ENCODE peak calls at places on chromosomes 4 and X, in nine cellular contexts. N, T, K, R, G, Y, L, O and Q are unnamed samples.

GRCh38 chr4:13244342-13244905 is 239.7 kb downstream of the RAB28 start:
- DNase-seq in K (no peak), Y (no peak), O (no peak), T (no peak), L (no peak), G (no peak), R (no peak), N (no peak), Q (no peak)

GRCh38 chrX:132184871-132185270 is 34.4 kb downstream of the RAP2C start:
- DNase-seq in K (no peak), R (no peak), L (no peak), O (no peak), T (no peak), Y (no peak), G (peak), N (no peak), Q (no peak)

GRCh38 chrX:122026665-122027064 is 979.3 kb downstream of the GLUD2 start:
- DNase-seq in N (no peak), G (no peak), T (no peak), L (no peak), O (no peak), K (no peak), R (no peak), Y (no peak), Q (no peak)

GRCh38 chrX:150200820-150201287 is 162.3 kb upstream of the MAMLD1 start:
- DNase-seq in K (peak), Y (peak), O (peak), N (no peak), L (peak), T (peak), R (peak), G (peak), Q (peak)

GRCh38 chrX:133544105-133544504 is 128.8 kb upstream of the GPC4 start:
- DNase-seq in G (peak), O (peak), Y (no peak), R (no peak), T (no peak), N (no peak), L (no peak), K (no peak), Q (peak)

GRCh38 chrX:70470850-70471289 is 26.2 kb downstream of the DLG3 start:
- DNase-seq in T (no peak), R (no peak), O (no peak), K (no peak), Y (no peak), G (peak), L (no peak), N (no peak), Q (no peak)

GRCh38 chr4:16449381-16449780 is 223.1 kb upstream of the TAPT1 start:
- DNase-seq in O (no peak), R (no peak), N (no peak), G (no peak), K (no peak), L (no peak), T (no peak), Y (no peak), Q (no peak)

GRCh38 chrX:130139474-130140201 is 26.0 kb downstream of the AIFM1 start:
- DNase-seq in R (no peak), K (no peak), T (no peak), G (no peak), Y (no peak), L (no peak), N (no peak), O (no peak), Q (no peak)

GRCh38 chrX:134251241-134251640 is 14.3 kb downstream of the CCDC160 start:
- DNase-seq in R (no peak), N (no peak), K (no peak), Y (no peak), L (no peak), T (no peak), G (no peak), O (no peak), Q (no peak)

GRCh38 chr4:110510955-110511544 is 35.1 kb downstream of the ENPEP start:
- DNase-seq in L (peak), O (peak), G (peak), T (no peak), K (peak), Y (no peak), N (no peak), R (no peak), Q (peak)

GRCh38 chrX:2397229-2397628 is 103.5 kb downstream of the DHRSX start:
- DNase-seq in O (no peak), T (no peak), L (peak), K (no peak), Y (no peak), R (no peak), G (no peak), N (no peak), Q (no peak)
- H3K27ac ChIP-seq in O (peak), T (no peak), L (no peak), K (no peak), Y (no peak), R (no peak), G (no peak), N (no peak), Q (no peak)

GRCh38 chr4:155539746-155540145 is 126.9 kb upstream of the GUCY1A1 start:
- DNase-seq in K (no peak), Y (no peak), L (no peak), N (no peak), R (no peak), O (no peak), T (no peak), G (peak), Q (no peak)

GRCh38 chr4:155532373-155532772 is 134.3 kb upstream of the GUCY1A1 start:
- DNase-seq in G (no peak), O (no peak), L (no peak), N (no peak), K (no peak), R (no peak), T (no peak), Y (no peak), Q (no peak)

GRCh38 chr4:155530857-155531256 is 135.8 kb upstream of the GUCY1A1 start:
- DNase-seq in L (no peak), O (no peak), K (no peak), G (peak), T (no peak), R (no peak), Y (no peak), N (no peak), Q (no peak)

GRCh38 chr4:155540698-155541097 is 126.0 kb upstream of the GUCY1A1 start:
- DNase-seq in L (no peak), K (no peak), N (no peak), R (no peak), Y (no peak), O (no peak), T (no peak), G (no peak), Q (no peak)

DNA sequence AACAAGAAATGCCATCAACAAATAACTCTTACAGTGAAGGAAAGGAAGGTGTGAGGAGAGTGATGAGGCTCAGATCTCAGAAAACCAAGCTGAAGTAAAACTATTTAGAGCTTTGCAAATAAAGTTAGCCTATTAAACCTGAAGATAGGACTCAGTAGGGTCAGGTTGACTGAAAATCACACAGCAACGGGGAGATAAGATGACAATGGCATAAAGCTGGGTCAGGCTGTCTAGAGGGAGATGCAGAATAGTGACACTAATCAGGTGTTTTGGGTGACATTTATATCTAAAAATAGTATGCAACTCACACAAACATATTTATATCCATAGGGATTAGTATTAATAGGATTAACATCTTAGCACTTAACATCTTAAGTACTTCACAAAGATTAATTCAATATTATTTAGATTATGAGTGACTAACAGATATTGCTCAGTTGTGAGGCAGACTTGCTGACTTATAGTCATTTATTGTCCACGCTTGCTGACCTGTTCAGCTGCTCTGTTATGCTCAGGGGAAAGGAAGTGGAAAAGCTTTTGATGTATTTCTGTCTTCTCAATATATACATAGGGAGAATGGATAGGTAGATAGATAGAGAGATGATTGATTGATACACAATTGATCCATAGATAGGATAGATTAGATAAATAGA is 130.7 kb upstream of the GUCY1A1 start:
- DNase-seq in K (no peak), T (no peak), R (no peak), O (no peak), Y (no peak), G (no peak), L (peak), N (no peak), Q (no peak)
- H3K27ac ChIP-seq in K (no peak), T (no peak), R (no peak), O (no peak), Y (no peak), G (no peak), L (peak), N (no peak), Q (no peak)

DNA sequence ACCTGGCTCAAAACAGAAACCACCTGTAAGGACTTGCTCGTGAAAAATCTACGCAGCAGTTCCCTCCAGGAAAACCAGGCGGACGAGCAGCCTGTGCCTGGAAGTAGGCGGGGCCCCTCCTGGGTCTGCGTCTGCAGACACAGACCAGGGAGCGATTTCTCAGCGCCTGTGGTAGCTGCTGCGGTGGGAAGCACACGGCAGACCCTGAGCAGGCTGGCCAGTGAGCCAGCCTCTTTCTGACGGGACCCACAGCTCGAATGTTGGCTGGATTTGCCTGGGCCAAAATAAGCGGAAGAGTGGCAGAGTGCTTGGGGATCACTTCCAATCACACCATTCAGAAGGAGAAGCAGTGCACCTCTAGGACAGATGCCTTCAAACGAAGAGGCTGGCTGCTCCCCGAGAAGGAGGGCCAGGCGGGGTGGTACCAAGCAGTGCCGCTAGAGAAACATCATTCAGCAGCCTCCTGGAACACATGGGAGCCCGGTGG is 86.0 kb downstream of the GATB start:
- DNase-seq in L (no peak), N (no peak), R (peak), Y (peak), O (peak), G (no peak), K (no peak), T (no peak), Q (peak)
- H3K27ac ChIP-seq in L (no peak), N (peak), R (no peak), Y (no peak), O (peak), G (no peak), K (no peak), T (peak), Q (no peak)

GRCh38 chr4:6910960-6911874 is 1.6 kb downstream of the TBC1D14 start:
- DNase-seq in R (no peak), Y (no peak), L (no peak), K (no peak), N (no peak), O (no peak), G (no peak), T (no peak), Q (no peak)

GRCh38 chr4:6908397-6909112 is 1.1 kb upstream of the TBC1D14 start:
- DNase-seq in K (no peak), G (no peak), L (no peak), N (no peak), T (no peak), Y (no peak), R (peak), O (no peak), Q (no peak)

GRCh38 chr4:6909970-6910339 is 329 bp downstream of the TBC1D14 start:
- DNase-seq in R (no peak), G (peak), N (no peak), O (peak), L (peak), K (no peak), Y (peak), T (no peak), Q (no peak)

GRCh38 chr4:6909113-6909969 is at the start of gene TBC1D14:
- DNase-seq in T (peak), N (peak), G (peak), K (peak), L (peak), R (peak), Y (peak), O (peak), Q (no peak)

GRCh38 chr4:6910340-6910959 is 824 bp downstream of the TBC1D14 start:
- DNase-seq in G (peak), K (no peak), Y (no peak), L (peak), R (peak), N (no peak), O (peak), T (no peak), Q (no peak)
- H3K27ac ChIP-seq in G (no peak), K (no peak), Y (peak), L (no peak), R (no peak), N (peak), O (peak), T (peak), Q (no peak)

DNA sequence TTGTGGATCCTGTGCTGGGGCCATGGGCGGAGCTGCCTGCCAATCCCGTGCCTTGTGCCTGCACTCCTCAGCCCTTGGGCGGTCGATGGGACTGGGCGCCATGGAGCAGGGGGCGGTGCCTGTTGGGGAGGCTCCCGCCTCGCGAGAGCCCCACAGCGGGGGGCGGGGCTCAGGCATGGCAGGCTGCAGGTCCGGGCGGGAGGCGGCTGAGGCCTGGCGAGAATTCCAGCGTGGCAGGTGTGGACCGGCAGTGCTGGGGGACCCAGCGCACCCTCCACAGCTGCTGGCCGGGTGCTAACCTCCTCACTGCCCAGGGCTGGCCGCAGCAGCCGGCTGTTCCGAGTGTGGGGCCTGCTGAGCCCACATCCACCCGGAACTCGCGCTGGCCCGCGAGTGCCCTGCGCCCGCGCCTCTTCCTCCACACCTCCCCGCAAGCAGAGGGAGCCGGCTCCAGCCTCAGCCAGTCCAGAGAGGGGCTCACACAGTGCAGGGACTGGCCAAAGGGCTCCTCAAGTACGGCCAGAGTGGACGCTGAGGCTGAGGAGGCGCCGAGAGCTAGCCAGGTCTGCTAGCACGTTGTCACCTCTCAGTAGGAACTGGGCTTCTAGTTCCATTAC is 85.9 kb downstream of the GBA3 start:
- DNase-seq in K (no peak), O (no peak), Y (peak), T (no peak), N (no peak), R (no peak), G (no peak), L (no peak), Q (no peak)
- H3K27ac ChIP-seq in K (no peak), O (no peak), Y (no peak), T (no peak), N (no peak), R (no peak), G (no peak), L (no peak), Q (no peak)

DNA sequence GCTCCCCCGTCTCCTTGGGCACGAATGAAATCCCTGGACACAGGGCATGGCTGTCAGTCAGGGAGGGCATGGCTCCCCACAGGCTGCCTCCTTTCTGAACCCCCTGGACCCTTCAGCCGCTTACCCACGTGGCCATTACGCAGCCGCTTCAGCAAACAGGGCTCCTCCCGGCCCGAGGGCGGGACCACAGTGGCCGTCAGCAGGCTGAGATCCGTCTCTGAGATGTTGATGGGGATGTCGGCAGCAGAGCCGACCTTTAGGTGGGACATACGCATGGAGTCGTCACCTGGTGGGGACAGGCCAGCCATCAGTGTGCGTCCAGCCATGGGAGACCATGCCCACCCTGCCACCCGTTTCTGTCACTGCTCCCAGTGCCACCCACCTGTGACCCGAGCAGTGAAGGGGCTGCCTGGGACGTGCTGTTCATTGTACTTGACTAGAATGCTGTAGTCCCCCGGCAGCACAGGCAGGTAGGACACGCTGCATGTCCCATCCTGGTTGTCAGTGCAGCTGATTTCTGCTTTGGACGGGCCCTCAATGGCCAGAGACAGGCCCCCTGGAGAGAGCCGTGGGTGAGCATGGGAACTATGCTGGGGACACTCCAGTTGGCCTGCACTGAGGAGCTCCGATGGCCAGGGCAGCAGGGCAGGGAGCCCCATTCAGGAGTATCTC is 21.1 kb downstream of the FLNA start:
- DNase-seq in Y (no peak), K (no peak), N (no peak), L (no peak), G (no peak), O (no peak), T (no peak), R (no peak), Q (no peak)
- H3K27ac ChIP-seq in Y (no peak), K (no peak), N (peak), L (no peak), G (no peak), O (no peak), T (no peak), R (no peak), Q (no peak)

DNA sequence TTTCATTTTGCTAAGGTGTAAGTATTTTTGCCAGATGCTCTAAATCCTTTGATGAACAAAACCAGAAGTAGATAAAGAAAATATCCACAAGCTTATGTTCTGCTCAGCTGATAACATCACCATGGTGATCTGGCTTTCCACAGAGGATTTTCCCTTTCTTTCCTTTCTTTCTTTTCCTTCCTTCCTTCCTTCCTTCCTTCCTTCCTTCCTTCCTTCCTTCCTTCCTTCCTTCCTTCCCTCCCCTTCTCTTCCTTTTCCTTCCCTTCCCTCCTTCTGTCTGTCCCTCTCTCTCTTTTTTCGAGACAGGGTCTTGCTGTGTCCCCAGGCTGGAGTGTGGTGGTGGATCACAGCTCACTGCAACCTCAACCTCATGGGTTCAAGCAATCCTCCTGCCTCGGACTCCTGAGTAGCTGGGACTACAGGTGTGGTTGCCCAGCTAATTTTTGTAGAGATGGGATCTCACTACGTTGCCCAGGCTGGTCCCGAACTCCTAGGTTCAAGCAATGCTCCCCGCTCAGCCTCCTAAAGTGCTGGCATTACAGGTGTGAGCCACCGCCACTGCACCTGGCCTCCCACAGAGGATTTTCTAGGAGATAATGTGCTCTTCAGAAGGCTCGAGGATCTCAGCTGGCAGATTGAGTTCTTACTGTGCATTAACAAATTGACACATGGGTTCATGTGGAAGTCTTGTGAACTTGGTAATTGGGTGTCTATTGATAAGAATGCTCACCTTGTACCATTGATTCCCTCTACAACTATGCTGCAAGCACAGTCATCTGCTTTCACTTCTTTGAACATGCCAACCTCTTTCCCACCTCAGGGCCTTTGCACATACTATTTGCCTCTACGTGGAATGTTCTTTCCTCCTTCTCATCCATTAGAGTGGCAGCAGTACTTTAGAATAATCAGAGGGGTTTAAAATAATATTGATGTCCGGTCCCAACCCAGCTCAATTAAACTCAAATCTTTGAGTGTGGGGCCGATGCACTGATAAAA is 1.4 kb upstream of the RHOH start:
- DNase-seq in N (no peak), T (no peak), G (no peak), K (no peak), L (no peak), O (no peak), Y (no peak), R (no peak), Q (no peak)
- H3K27ac ChIP-seq in N (peak), T (no peak), G (no peak), K (no peak), L (peak), O (peak), Y (no peak), R (no peak), Q (no peak)

DNA sequence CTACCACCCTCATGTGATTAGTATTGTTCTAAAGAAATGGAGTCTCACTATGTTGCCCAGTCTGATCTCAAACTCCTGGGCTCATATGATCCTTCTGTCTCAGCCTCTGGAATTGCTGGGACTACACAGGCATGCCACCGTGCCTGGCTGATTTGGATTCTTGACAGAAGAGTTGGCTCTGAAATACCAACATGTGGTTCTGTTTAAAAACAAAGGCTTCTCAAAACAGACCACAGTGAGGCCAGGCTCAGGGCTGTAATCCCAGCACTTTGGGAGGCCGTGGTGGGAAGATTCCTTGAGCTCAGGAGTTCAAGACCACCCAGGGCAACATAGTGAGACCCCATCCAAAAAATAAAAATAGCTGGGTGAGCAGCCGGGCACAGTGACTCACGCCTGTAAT is 126.7 kb downstream of the DHRSX start:
- DNase-seq in N (no peak), T (no peak), O (no peak), L (no peak), R (no peak), K (no peak), G (no peak), Y (no peak), Q (no peak)
- H3K27ac ChIP-seq in N (no peak), T (no peak), O (no peak), L (no peak), R (no peak), K (no peak), G (no peak), Y (no peak), Q (no peak)